ENCODE peak calls at places on chromosomes 4 and X, in six cellular contexts. M, K, Z, H, W and U are unnamed samples.

GRCh38 chr4:140851032-140851636 is 94.9 kb upstream of the TBC1D9 start:
- DNase-seq in K (peak), W (peak), M (no peak), H (peak), Z (peak), U (peak)

GRCh38 chrX:22121161-22121560 is 89.0 kb downstream of the PHEX start:
- DNase-seq in W (no peak), H (no peak), K (no peak), Z (no peak), M (no peak), U (no peak)

GRCh38 chr4:84719115-84719514 is 136.2 kb downstream of the CDS1 start:
- DNase-seq in K (no peak), W (no peak), M (no peak), H (no peak), Z (no peak), U (no peak)

GRCh38 chr4:74996996-74997395 is 64.1 kb downstream of the PARM1 start:
- DNase-seq in K (no peak), Z (no peak), M (no peak), W (no peak), H (no peak), U (no peak)

GRCh38 chr4:168472920-168473319 is 7.4 kb downstream of the DDX60L start:
- DNase-seq in H (no peak), W (no peak), Z (no peak), M (no peak), K (no peak), U (no peak)

GRCh38 chr4:10117424-10118354 is 1.1 kb upstream of the WDR1 start:
- DNase-seq in K (no peak), H (peak), W (no peak), Z (no peak), M (no peak), U (no peak)

GRCh38 chr4:80586716-80587115 is 251.2 kb downstream of the CFAP299 start:
- DNase-seq in Z (no peak), W (no peak), H (no peak), K (no peak), M (no peak), U (no peak)

GRCh38 chrX:13051529-13052172 is 7.2 kb upstream of the FAM9C start:
- DNase-seq in K (no peak), W (no peak), M (no peak), Z (no peak), H (peak), U (no peak)

GRCh38 chr4:8010618-8011017 is 71.0 kb upstream of the AFAP1 start:
- DNase-seq in H (no peak), W (no peak), Z (peak), M (no peak), K (no peak), U (no peak)

GRCh38 chr4:8191136-8191747 is 7.8 kb upstream of the SH3TC1 start:
- DNase-seq in Z (peak), M (no peak), H (peak), W (peak), K (peak), U (no peak)

GRCh38 chr4:103105558-103106356 is 6.1 kb upstream of the BDH2 start:
- DNase-seq in W (no peak), K (no peak), H (no peak), M (no peak), Z (no peak), U (no peak)

DNA sequence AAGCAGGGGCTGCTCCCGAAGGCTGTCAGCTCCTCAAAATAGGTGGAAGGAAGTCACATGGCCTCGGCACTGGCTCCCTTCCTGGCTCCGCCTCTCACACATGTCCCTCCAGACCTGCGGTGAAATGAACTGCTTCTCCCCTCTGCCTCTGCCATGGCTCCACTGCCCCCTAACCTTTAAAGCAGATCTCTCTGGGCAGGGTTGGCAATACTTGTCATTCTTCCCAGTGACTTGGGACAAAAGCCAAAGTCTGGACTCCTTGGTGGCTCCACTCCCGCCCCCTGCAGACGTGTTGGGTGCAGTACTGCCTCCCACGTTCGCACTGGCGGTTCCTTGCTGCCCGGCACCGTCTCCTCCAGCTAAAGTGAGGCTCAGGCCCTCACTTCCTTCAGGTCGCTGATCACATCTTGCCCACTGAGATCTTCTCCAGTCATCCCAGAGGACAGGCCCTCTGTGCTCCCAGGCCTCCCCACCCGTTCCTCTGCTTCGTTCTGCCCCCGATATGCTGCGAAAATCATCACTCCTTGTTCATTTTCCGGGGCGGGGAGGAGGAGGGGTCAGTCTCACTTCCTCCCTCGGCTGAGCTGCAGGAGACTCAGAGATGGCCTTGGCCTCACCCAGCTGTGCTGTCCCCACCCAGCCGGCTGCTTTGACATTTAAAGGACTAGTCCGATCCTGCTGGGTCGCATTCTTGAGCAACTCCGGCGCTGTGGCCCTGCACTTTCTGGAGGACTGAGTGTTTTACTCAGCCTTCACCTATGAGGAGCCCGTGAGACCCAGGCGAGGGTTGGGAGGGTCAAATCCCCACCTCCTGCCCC is 97.4 kb downstream of the PHKA2 start:
- DNase-seq in H (peak), W (peak), M (no peak), K (peak), Z (peak), U (peak)
- TF ChIP-seq POLR2A in H (peak), W (peak), M (no peak), K (no peak), Z (peak), U (peak)

DNA sequence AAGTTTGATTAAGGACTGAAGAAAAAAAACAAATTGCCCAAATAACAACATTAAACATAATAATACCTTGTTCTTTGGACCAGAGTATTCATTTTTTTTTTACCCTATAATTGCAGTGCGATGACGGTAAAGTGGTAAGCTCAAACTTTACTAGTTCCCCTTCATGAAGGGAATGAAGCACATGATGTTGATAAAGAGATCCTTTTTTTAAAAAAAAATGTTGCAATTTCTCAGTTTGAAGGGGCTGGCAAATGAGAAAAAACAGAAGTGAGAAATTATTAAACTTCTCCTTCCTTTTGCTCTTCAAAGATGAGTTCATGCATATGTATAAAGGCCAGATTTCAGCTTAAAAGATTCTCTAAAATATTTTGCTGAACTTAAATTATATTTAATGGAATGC is 231.7 kb downstream of the C4orf33 start:
- DNase-seq in M (no peak), H (no peak), K (no peak), W (no peak), Z (no peak), U (no peak)
- TF ChIP-seq TAF1 in M (no peak), H (no peak), K (no peak), W (no peak), Z (no peak), U (no peak)

GRCh38 chrX:139199945-139200344 is 330.6 kb upstream of the F9 start:
- DNase-seq in W (no peak), Z (no peak), K (peak), M (no peak), H (no peak), U (no peak)

GRCh38 chrX:139198936-139199335 is 331.6 kb upstream of the F9 start:
- DNase-seq in Z (no peak), H (no peak), M (no peak), K (no peak), W (no peak), U (no peak)

GRCh38 chrX:139201924-139202323 is 328.6 kb upstream of the F9 start:
- DNase-seq in M (no peak), W (no peak), Z (no peak), K (no peak), H (no peak), U (no peak)

GRCh38 chrX:139200346-139200745 is 330.2 kb upstream of the F9 start:
- DNase-seq in H (no peak), K (no peak), M (no peak), W (no peak), Z (no peak), U (no peak)

GRCh38 chrX:139200793-139201192 is 329.7 kb upstream of the F9 start:
- DNase-seq in Z (no peak), H (no peak), M (no peak), W (no peak), K (no peak), U (no peak)
- TF ChIP-seq POLR2AphosphoS5 in Z (no peak), H (no peak), M (no peak), W (no peak), K (no peak), U (no peak)

DNA sequence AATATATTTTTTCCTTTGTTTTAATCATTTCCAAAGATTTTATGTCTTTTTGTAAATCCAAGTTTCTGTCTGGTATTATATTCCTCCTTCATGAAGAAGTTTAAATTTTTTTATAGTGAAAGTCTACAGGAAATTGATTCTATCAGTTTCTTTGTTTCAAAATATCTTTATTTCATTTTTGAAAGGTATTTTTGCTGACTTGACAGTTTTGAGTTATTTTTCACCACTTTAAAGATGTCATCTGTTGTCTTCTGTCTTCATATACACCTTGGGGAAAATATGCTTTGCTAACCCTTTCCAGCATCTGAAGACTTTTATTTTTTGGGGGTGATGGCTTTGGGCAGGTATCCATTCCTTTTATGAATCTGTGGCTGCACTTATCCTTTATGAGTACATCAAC is 164.4 kb upstream of the EPHA5 start:
- DNase-seq in K (no peak), H (no peak), W (no peak), M (no peak), Z (no peak), U (no peak)
- TF ChIP-seq POLR2A in K (no peak), H (no peak), W (no peak), M (no peak), Z (no peak), U (no peak)

DNA sequence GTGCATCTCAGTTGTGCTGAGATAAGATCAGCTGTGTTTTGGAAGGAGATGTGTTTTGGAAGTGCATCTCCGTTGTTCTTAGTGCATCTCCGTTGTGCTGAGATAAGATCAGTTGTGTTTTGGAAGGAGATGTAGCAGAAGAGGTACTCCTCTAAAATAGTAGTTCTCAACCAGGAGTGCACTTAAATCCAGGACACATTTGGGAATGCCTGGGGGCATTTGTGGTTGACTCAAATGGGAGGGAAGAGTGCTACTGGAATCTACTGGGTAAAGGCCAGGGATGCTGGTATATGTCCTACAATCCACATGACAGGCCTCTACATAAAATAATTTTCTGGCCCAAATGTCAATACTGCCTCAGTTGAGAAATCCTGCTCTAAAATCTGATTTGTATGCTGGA is 70.8 kb upstream of the CHRDL1 start:
- DNase-seq in W (no peak), K (no peak), Z (no peak), M (no peak), H (no peak), U (no peak)
- TF ChIP-seq TAF1 in W (no peak), K (no peak), Z (no peak), M (no peak), H (no peak), U (no peak)

DNA sequence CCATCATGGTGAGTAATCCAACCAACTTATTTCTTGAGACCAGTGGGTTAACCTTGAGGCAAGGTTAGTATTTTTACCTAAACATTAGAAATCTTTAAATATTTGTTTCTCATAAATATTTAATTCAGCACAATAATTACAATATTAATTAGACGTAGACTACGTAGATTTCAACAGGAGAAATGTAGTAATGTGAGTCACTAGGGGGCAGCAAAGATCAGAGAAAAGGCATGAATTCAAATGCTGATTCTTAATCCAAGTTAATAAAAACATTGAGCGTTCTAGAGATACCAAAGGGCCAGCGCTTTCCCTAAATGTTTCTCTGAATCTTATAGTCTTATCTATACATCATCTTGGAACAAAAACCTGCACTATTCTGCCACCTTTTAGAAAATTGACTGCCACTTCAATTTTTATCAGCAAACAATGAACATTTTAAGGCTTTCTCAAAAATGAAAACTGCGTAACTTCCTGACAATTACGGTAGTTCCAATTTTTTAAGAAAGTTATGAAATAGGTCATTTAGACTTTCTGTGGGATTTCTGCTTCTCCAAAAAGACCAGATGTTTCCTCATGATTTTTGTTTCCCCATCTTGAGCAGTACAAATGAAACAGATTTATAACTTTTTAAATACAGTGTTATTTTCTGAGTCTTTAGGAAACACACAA is 180.7 kb downstream of the GASK1B start:
- DNase-seq in Z (peak), K (peak), H (no peak), M (no peak), W (no peak), U (no peak)
- TF ChIP-seq POLR2AphosphoS5 in Z (no peak), K (no peak), H (no peak), M (no peak), W (no peak), U (no peak)

GRCh38 chr4:39181905-39182638 is at the start of gene WDR19:
- DNase-seq in W (peak), Z (peak), H (peak), M (peak), K (peak), U (peak)
- TF ChIP-seq POLR2A in W (peak), Z (no peak), H (peak), M (no peak), K (no peak), U (peak)

GRCh38 chrX:84188320-84188834 is 378 bp upstream of the RPS6KA6 start:
- DNase-seq in K (no peak), H (no peak), W (peak), M (peak), Z (no peak), U (peak)
- TF ChIP-seq TAF1 in K (no peak), H (no peak), W (no peak), M (no peak), Z (no peak), U (no peak)

GRCh38 chrX:115895678-115896329 is 274.7 kb upstream of the AGTR2 start:
- DNase-seq in Z (peak), W (no peak), H (no peak), M (no peak), K (no peak), U (no peak)
- TF ChIP-seq POLR2AphosphoS5 in Z (no peak), W (no peak), H (no peak), M (no peak), K (no peak), U (no peak)